ENCODE peak calls at places on chromosome 16, in four cellular contexts. L is neural progenitor cell, O is GM23338, R is transverse colon. A is an unnamed sample. For H3K4me1, the result is how much of the 10 kb centered on the place peaks cover.

GRCh38 chr16:19168173-19169080 is at the start of gene SYT17:
- DNase-seq in L (peak), O (peak), R (peak), A (no peak)

GRCh38 chr16:11639925-11640899 is 28.0 kb upstream of the SNN start:
- DNase-seq in L (peak), O (peak), R (peak), A (peak)

GRCh38 chr16:27428035-27428785 is 26.2 kb downstream of the IL21R start:
- DNase-seq in L (no peak), O (no peak), R (no peak), A (no peak)

GRCh38 chr16:86798247-86799041 is 220.1 kb downstream of the FOXL1 start:
- DNase-seq in L (no peak), O (no peak), R (no peak), A (no peak)

GRCh38 chr16:89241187-89242003 is 23.9 kb downstream of the ZNF778 start:
- DNase-seq in L (peak), O (peak), R (peak), A (peak)

GRCh38 chr16:47732122-47732805 is 271.1 kb downstream of the PHKB start:
- DNase-seq in L (no peak), O (peak), R (no peak), A (no peak)

GRCh38 chr16:10728035-10728462 is 15.6 kb upstream of the NUBP1 start:
- DNase-seq in L (no peak), O (no peak), R (peak), A (no peak)

GRCh38 chr16:53224932-53225533 is 170.2 kb downstream of the CHD9 start:
- DNase-seq in L (no peak), O (no peak), R (no peak), A (no peak)

GRCh38 chr16:83989300-83989699 is 21.3 kb downstream of the NECAB2 start:
- DNase-seq in L (no peak), O (no peak), R (no peak), A (no peak)

GRCh38 chr16:3963203-3963602 is 82.7 kb upstream of the CREBBP start:
- DNase-seq in L (no peak), O (peak), R (no peak), A (no peak)

GRCh38 chr16:89822188-89823086 is 5.8 kb upstream of the SPIRE2 start:
- DNase-seq in L (peak), O (no peak), R (peak), A (no peak)

GRCh38 chr16:19389246-19389645 is 28.4 kb upstream of the TMC5 start:
- DNase-seq in L (peak), O (peak), R (peak), A (no peak)

GRCh38 chr16:27465483-27465879 is 63.5 kb downstream of the IL21R start:
- DNase-seq in L (no peak), O (no peak), R (no peak), A (no peak)

GRCh38 chr16:54007504-54007903 is 279.1 kb downstream of the IRX3 start:
- DNase-seq in L (no peak), O (no peak), R (no peak), A (no peak)

GRCh38 chr16:28258571-28258970 is 33.8 kb upstream of the SBK1 start:
- DNase-seq in L (peak), O (peak), R (no peak), A (no peak)

GRCh38 chr16:11063432-11064201 is 119.3 kb downstream of the CLEC16A start:
- DNase-seq in L (no peak), O (no peak), R (no peak), A (no peak)

GRCh38 chr16:24511801-24512200 is 27.6 kb upstream of the RBBP6 start:
- DNase-seq in L (no peak), O (no peak), R (no peak), A (no peak)

GRCh38 chr16:25264599-25264998 is 7.0 kb upstream of the ZKSCAN2 start:
- DNase-seq in L (peak), O (peak), R (no peak), A (no peak)

GRCh38 chr16:35149550-35149949 is 1690.1 kb downstream of the TP53TG3F start:
- DNase-seq in L (no peak), O (no peak), R (no peak), A (no peak)

GRCh38 chr16:346587-346986 is 5.9 kb downstream of the AXIN1 start:
- DNase-seq in L (peak), O (no peak), R (no peak), A (no peak)

GRCh38 chr16:72620348-72620747 is 427.6 kb downstream of the ZFHX3 start:
- DNase-seq in L (no peak), O (no peak), R (no peak), A (no peak)

GRCh38 chr16:28091706-28092105 is 28.2 kb upstream of the GSG1L start:
- DNase-seq in L (no peak), O (no peak), R (no peak), A (no peak)

GRCh38 chr16:48687421-48688038 is 77.5 kb upstream of the N4BP1 start:
- DNase-seq in L (peak), O (peak), R (peak), A (no peak)

GRCh38 chr16:80027007-80027965 is 426.7 kb upstream of the MAF start:
- DNase-seq in L (no peak), O (peak), R (peak), A (peak)

GRCh38 chr16:1407749-1408148 is 6.8 kb downstream of the UNKL start:
- DNase-seq in L (no peak), O (no peak), R (no peak), A (no peak)

GRCh38 chr16:8571061-8571596 is 19.2 kb downstream of the TMEM114 start:
- DNase-seq in L (peak), O (peak), R (no peak), A (no peak)

GRCh38 chr16:72666267-72666666 is 381.7 kb downstream of the ZFHX3 start:
- DNase-seq in L (peak), O (no peak), R (no peak), A (no peak)

GRCh38 chr16:86508028-86508946 is 2.0 kb upstream of the FOXF1 start:
- DNase-seq in L (peak), O (peak), R (no peak), A (no peak)

GRCh38 chr16:86901483-86901882 is 323.1 kb downstream of the FOXL1 start:
- DNase-seq in L (no peak), O (no peak), R (no peak), A (peak)

GRCh38 chr16:74626741-74627416 is 20.0 kb upstream of the GLG1 start:
- DNase-seq in L (no peak), O (no peak), R (no peak), A (no peak)

GRCh38 chr16:73313950-73314349 is 266.0 kb upstream of the ZFHX3 start:
- DNase-seq in L (no peak), O (no peak), R (no peak), A (no peak)

GRCh38 chr16:64736887-64737286 is 385.0 kb downstream of the CDH11 start:
- DNase-seq in L (no peak), O (no peak), R (no peak), A (peak)

DNA sequence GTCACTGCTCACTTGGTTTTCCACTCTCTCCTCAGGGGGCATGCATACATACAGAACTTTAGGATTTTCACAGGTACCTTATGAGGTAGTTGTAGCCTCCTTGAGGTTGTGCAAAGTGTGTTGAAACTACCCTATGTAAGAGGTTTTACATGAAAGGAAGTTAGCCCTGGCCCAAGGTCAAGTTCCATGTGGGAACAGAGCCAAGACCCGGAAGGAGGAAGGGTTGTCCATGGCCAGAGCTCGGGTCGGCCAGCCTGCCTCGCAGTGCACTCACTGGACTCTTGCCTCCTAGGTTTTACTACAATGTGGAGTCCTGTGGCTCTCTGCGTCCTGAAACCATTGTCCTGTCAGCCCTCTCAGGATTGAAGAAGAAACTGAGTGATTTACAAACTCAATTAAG is 8.2 kb downstream of the POLR2C start:
- DNase-seq in L (no peak), O (no peak), R (peak), A (peak)
- H3K4me1 ChIP-seq in L (under half), O (under half), R (under half), A (under half)

DNA sequence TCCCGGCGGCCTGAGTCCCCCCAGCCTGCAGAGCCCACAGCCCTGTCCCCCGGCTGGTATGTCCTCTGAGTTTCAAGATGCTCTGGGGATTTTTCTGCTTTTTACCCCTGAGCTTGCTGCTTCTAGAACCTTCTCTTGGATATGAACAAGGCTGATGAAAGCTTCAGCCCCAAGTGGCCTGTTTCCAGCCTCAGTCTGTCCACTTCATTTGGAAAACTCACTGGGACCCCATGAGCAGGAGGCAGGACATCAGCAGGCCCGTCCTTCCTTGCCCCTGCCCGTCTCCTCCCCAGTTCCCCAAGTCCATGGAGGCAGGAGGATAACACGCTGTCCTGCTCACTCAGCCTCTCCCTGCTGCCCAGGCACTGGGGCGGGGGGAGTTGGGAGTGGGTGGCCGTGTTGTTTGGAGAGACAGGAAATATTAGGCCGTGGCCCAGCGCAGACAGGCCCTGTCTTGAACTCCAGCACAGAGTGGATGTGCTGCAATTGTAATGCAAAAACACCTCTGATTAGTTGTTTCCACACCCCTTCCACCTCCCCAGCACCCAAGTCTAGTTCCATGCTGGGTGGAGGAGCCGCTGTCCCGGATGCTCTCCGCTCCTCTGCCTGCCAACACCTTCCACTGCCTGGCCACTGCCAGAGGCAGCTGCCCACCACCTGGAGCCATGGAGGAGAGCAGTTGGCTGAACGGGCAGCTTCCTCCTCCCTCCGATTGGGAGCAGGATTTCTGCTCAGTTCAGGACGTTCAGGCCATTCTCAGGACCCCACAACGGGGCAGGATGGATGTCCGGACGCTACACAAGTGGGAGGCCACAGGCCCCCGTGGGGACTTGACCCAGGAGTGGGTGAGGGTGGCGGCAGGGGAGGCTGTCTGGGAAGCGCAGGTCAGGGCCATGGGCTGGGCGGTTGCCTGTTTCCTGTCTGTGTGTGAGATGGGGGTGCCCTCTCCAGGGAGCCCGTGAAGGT is 216.9 kb upstream of the GSE1 start:
- DNase-seq in L (no peak), O (no peak), R (no peak), A (peak)
- H3K4me1 ChIP-seq in L (under half), O (under half), R (under half), A (under half)

GRCh38 chr16:67016143-67016542 is 12.8 kb upstream of the CBFB start:
- DNase-seq in L (no peak), O (no peak), R (no peak), A (peak)
- H3K4me1 ChIP-seq in L (under half), O (under half), R (under half), A (under half)

GRCh38 chr16:23505942-23506605 is 4.2 kb downstream of the GGA2 start:
- DNase-seq in L (peak), O (no peak), R (no peak), A (no peak)
- H3K4me1 ChIP-seq in L (half or more), O (under half), R (under half), A (under half)

GRCh38 chr16:2467301-2468141 is 3.6 kb upstream of the NTN3 start:
- DNase-seq in L (peak), O (peak), R (peak), A (peak)

GRCh38 chr16:2470234-2470601 is 879 bp upstream of the NTN3 start:
- DNase-seq in L (no peak), O (no peak), R (no peak), A (no peak)

GRCh38 chr16:2469399-2470233 is 1.5 kb upstream of the NTN3 start:
- DNase-seq in L (no peak), O (no peak), R (no peak), A (no peak)

GRCh38 chr16:2468142-2468724 is 2.9 kb upstream of the NTN3 start:
- DNase-seq in L (peak), O (peak), R (no peak), A (no peak)

DNA sequence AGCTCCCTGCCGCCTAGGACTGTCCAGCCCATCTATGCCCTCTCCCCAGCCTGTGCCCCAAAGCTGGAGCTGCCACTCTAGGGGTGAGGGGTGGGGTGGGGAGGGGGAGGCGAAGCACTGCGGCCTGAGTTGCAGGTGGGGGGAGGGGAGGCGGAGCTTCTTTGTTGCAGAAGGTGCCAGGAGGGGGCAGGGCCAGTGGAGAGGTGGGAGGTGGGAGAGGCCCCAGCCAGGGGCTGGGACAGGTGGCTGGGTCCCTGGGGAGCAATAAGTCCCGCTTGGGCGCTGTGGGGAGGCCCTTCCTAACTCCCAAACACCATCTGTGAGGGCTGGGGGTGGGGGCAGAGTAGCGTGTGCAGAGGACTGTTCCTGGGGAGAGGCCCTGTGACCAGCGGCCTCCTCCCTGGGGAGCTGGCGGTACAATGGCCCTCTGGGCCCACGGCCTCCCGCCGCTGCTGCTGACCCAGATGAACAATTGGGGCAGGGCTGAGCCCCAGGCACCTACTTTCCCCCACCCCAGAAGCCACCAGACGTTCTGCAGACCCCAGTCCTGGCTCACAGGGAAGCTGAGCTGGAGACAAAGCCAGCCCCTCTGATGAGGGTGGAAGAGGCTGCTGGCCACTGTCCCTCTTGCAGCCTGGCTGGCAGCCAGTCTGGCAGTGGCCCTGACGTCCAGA is 2.2 kb upstream of the NTN3 start:
- DNase-seq in L (peak), O (peak), R (no peak), A (no peak)
- H3K4me1 ChIP-seq in L (under half), O (under half), R (under half), A (under half)

GRCh38 chr16:17305694-17306093 is 165.1 kb downstream of the XYLT1 start:
- DNase-seq in L (no peak), O (no peak), R (no peak), A (no peak)
- H3K4me1 ChIP-seq in L (under half), O (under half), R (under half), A (under half)

DNA sequence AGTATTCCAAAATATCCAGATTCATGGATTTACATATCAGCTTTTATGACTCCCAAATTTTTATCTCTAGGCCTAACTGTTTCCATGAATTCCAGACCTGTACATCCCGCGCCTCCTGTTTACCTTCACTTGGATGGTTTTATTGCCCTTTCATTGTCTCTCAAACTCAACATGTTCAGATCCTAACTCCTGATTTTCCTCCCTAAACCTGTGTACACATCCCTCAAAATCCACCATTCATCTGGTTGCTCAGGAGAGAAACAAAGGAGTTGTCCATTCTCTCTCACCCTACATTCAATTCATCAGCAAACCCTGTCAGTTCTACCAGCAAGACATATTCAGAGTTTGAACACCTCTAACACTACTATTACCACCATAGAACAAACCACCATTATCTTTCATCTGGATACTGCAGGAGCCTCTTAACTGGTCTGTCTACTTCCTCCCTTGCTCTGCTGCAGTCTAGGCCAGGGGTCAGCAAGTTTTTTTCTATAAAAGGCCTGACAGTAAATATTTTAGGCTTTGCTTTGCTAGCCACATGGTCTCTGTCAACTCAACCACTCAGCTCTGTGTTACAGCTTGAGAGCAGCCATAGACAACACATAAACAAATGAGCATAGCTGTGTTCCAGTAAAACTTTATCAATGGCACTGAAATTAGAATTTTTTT is 14.0 kb downstream of the KCTD19 start:
- DNase-seq in L (no peak), O (no peak), R (no peak), A (no peak)
- H3K4me1 ChIP-seq in L (under half), O (under half), R (under half), A (under half)

DNA sequence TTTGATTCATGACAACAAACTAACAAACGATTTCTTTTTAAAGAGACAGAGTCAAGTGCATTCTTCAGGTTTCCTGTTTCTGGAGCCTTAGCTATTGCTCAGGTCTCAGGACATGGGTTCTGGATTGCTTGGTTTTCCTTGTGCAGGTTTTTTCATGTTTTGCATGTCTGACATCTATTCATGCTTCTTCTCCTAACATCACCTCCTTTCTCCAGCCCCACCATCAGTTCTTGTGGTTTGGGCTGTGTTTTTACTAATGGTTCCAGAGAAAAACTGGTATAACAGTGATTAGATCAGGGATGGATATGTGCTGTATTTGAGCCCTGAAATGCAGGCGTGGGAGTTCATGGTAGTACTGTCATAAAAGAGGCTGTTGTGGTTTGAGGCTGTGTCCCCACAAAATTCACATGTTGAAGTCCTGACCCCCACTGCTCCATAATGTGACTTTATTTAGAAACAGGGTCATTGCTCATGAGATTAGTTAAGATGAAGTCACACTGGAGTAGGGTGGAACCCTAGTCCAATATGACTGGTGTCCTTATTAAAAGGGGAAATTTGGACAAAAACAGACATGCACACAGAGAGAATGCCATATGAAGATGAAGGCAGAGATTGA is 67.9 kb downstream of the IRX6 start:
- DNase-seq in L (no peak), O (no peak), R (no peak), A (no peak)
- H3K4me1 ChIP-seq in L (under half), O (under half), R (under half), A (under half)

DNA sequence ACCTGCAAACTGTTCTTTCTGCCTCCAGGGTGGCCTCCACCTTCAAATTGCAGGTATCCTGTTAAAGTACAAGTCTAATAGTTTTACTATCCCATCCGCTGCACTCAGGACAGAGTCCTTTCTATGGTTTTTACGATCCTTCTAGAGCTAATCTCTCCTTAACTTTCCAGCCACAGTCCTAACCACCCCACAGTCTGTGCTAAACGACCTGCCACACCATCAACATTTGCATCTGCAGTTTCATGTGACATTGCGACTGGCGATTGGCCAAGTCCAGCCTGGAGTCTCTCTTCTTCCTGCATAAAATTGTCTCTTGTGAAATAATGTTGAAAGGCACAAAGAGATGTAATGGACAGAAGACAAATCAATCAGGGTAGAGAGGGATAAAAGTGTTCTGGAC is 5.9 kb downstream of the ATP6V0D1 start:
- DNase-seq in L (no peak), O (no peak), R (peak), A (no peak)
- H3K4me1 ChIP-seq in L (under half), O (under half), R (under half), A (under half)

A was measured in tibial artery.